ENCODE peak calls at places on chromosomes 2 and 18, in eight cellular contexts. T is A549; N is GM03348; C is nephron progenitor cell; G is mesendoderm; Y is activated T-cell treated with anti-CD3 and anti-CD28 coated beads, Interleukin-2, amount 50 U/mL, for 72 hours; V is substantia nigra; I is activated naive CD8-positive, alpha-beta T cell treated with anti-CD3 and anti-CD28 coated beads, Interleukin-2, amount 50 U/mL, for 24 hours. B is an unnamed sample.

GRCh38 chr2:11746807-11747459 is 501 bp downstream of the LPIN1 start:
- DNase-seq in I (no peak), Y (no peak), G (peak; percentile 72), V (no peak), T (peak; percentile 35), C (no peak), N (peak; percentile 19), B (no peak)

GRCh38 chr18:47898696-47899095 is 31.8 kb downstream of the SMAD2 start:
- DNase-seq in C (no peak), N (no peak), G (no peak), Y (no peak), I (no peak), V (no peak), T (no peak), B (no peak)

GRCh38 chr2:236622660-236623059 is 53.0 kb downstream of the ACKR3 start:
- DNase-seq in N (no peak), V (no peak), C (no peak), Y (no peak), T (no peak), I (no peak), G (no peak), B (no peak)

GRCh38 chr2:100765481-100765880 is 54.5 kb upstream of the NPAS2 start:
- DNase-seq in G (no peak), V (no peak), C (no peak), I (no peak), Y (no peak), T (no peak), N (no peak), B (no peak)

GRCh38 chr2:24994325-24994724 is 22.6 kb upstream of the DNAJC27 start:
- DNase-seq in I (no peak), C (no peak), Y (no peak), T (no peak), G (no peak), V (no peak), N (no peak), B (no peak)

GRCh38 chr2:538646-539045 is 138.6 kb downstream of the TMEM18 start:
- DNase-seq in G (no peak), Y (no peak), T (no peak), N (no peak), I (no peak), C (no peak), V (no peak), B (no peak)

GRCh38 chr2:138421971-138422335 is 79.6 kb upstream of the SPOPL start:
- DNase-seq in C (no peak), I (no peak), V (no peak), T (peak; percentile 14), G (peak; percentile 76), Y (no peak), N (peak; percentile 66), B (peak; percentile 55)

GRCh38 chr2:175600024-175600831 is 401.8 kb downstream of the LNPK start:
- DNase-seq in Y (no peak), C (no peak), T (no peak), G (peak; percentile 37), I (no peak), N (peak; percentile 74), V (no peak), B (no peak)

GRCh38 chr18:49697757-49698595 is 115.4 kb downstream of the ACAA2 start:
- DNase-seq in V (no peak), G (peak; percentile 91), Y (no peak), T (no peak), N (peak; percentile 75), C (peak; percentile 23), I (no peak), B (no peak)

GRCh38 chr2:47867205-47867604 is 39.1 kb downstream of the FBXO11 start:
- DNase-seq in Y (no peak), G (no peak), N (peak; percentile 50), I (no peak), V (no peak), C (no peak), T (peak; percentile 24), B (peak; percentile 31)

GRCh38 chr2:213161759-213162514 is 10.5 kb upstream of the IKZF2 start:
- DNase-seq in T (no peak), Y (no peak), N (peak; percentile 12), V (no peak), I (no peak), C (no peak), G (no peak), B (no peak)

GRCh38 chr2:8135051-8135675 is 546.7 kb upstream of the ID2 start:
- DNase-seq in N (no peak), Y (no peak), V (no peak), I (no peak), T (no peak), C (no peak), G (no peak), B (no peak)

GRCh38 chr18:46832856-46833255 is 76.0 kb upstream of the ST8SIA5 start:
- DNase-seq in N (no peak), V (no peak), G (no peak), T (no peak), I (no peak), Y (no peak), C (no peak), B (no peak)

GRCh38 chr2:128536925-128537620 is 218.4 kb upstream of the HS6ST1 start:
- DNase-seq in Y (peak; percentile 38), T (peak; percentile 27), I (peak; percentile 14), G (peak; percentile 90), V (no peak), N (peak; percentile 67), C (no peak), B (peak; percentile 77)

GRCh38 chr2:217573565-217573964 is 429.2 kb downstream of the TNS1 start:
- DNase-seq in N (peak; percentile 47), Y (no peak), V (no peak), C (no peak), G (no peak), T (peak; percentile 7), I (no peak), B (no peak)

GRCh38 chr18:48140738-48141137 is 210.3 kb upstream of the SMAD2 start:
- DNase-seq in T (no peak), I (no peak), C (no peak), V (no peak), N (no peak), Y (no peak), G (no peak), B (no peak)

GRCh38 chr18:24176727-24177416 is 38.0 kb downstream of the CABYR start:
- DNase-seq in G (peak; percentile 82), T (peak; percentile 55), C (peak; percentile 72), I (peak; percentile 69), N (peak; percentile 70), Y (peak; percentile 62), V (peak; percentile 23), B (peak; percentile 35)

GRCh38 chr18:50097702-50098101 is 97.2 kb downstream of the MYO5B start:
- DNase-seq in N (no peak), G (no peak), C (no peak), Y (no peak), T (no peak), V (no peak), I (no peak), B (peak; percentile 16)

GRCh38 chr2:17822452-17823117 is 6.3 kb downstream of the MSGN1 start:
- DNase-seq in V (no peak), N (no peak), C (no peak), T (no peak), G (no peak), I (no peak), Y (no peak), B (no peak)

GRCh38 chr2:43018179-43019024 is 208.0 kb downstream of the ZFP36L2 start:
- DNase-seq in T (peak; percentile 47), N (peak; percentile 93), Y (no peak), I (no peak), C (no peak), V (no peak), G (no peak), B (no peak)

GRCh38 chr2:232162191-232162590 is 200.7 kb downstream of the DIS3L2 start:
- DNase-seq in G (no peak), Y (no peak), T (no peak), N (peak; percentile 9), I (no peak), C (no peak), V (no peak), B (no peak)

GRCh38 chr18:41753826-41754225 is 201.2 kb upstream of the PIK3C3 start:
- DNase-seq in C (no peak), G (no peak), T (no peak), I (no peak), N (no peak), V (no peak), Y (no peak), B (no peak)